ENCODE peak calls at places on chromosomes 4 and X, in ten cellular contexts. M is BJ; B is fibroblast of lung; P is CD8-positive, alpha-beta T cell; L is bronchial epithelial cell; G is GM12878; I is stomach; E is esophagus muscularis mucosa; C is psoas muscle; O is neural progenitor cell. Z is an unnamed sample. For H3K36me3, the result is how much of the 10 kb centered on the place peaks cover.

GRCh38 chrX:73262991-73263390 is 48.3 kb upstream of the NAP1L2 start:
- DNase-seq in M (no peak), B (peak), P (no peak), L (peak), G (no peak), I (no peak), E (no peak), C (no peak), O (peak), Z (no peak)

GRCh38 chr4:73220815-73221214 is 37.8 kb downstream of the ANKRD17 start:
- DNase-seq in M (no peak), B (no peak), P (no peak), L (no peak), G (no peak), I (no peak), E (no peak), C (no peak), O (no peak), Z (no peak)

GRCh38 chr4:8778301-8778700 is 93.3 kb downstream of the HMX1 start:
- DNase-seq in M (no peak), B (no peak), P (no peak), L (no peak), G (no peak), I (no peak), E (no peak), C (no peak), O (no peak), Z (no peak)

GRCh38 chrX:96564595-96564994 is 120.0 kb upstream of the DIAPH2 start:
- DNase-seq in M (no peak), B (no peak), P (no peak), L (no peak), G (no peak), I (no peak), E (no peak), C (no peak), O (no peak), Z (no peak)

GRCh38 chr4:38673109-38673978 is 9.3 kb downstream of the KLF3 start:
- DNase-seq in M (peak), B (peak), P (no peak), L (peak), G (no peak), I (peak), E (no peak), C (peak), O (no peak), Z (peak)

GRCh38 chrX:68650491-68650890 is 3.0 kb downstream of the STARD8 start:
- DNase-seq in M (no peak), B (peak), P (no peak), L (peak), G (no peak), I (no peak), E (no peak), C (no peak), O (no peak), Z (no peak)

GRCh38 chr4:35526456-35526855 is 717.9 kb downstream of the ARAP2 start:
- DNase-seq in M (no peak), B (no peak), P (no peak), L (no peak), G (no peak), I (no peak), E (no peak), C (no peak), O (no peak), Z (no peak)

GRCh38 chr4:68732653-68733466 is 62.4 kb upstream of the UGT2B15 start:
- DNase-seq in M (no peak), B (no peak), P (no peak), L (no peak), G (peak), I (no peak), E (no peak), C (no peak), O (peak), Z (no peak)

GRCh38 chrX:12174358-12174757 is 36.1 kb downstream of the FRMPD4 start:
- DNase-seq in M (no peak), B (peak), P (no peak), L (no peak), G (no peak), I (no peak), E (no peak), C (no peak), O (no peak), Z (no peak)

GRCh38 chr4:101527186-101527585 is 179.9 kb upstream of the PPP3CA start:
- DNase-seq in M (no peak), B (peak), P (peak), L (peak), G (peak), I (no peak), E (no peak), C (no peak), O (no peak), Z (no peak)

GRCh38 chr4:147398556-147398955 is 82.3 kb upstream of the EDNRA start:
- DNase-seq in M (no peak), B (peak), P (no peak), L (no peak), G (no peak), I (no peak), E (no peak), C (no peak), O (no peak), Z (no peak)

GRCh38 chr4:174198396-174199179 is 84.9 kb downstream of the FBXO8 start:
- DNase-seq in M (peak), B (peak), P (no peak), L (peak), G (no peak), I (no peak), E (no peak), C (no peak), O (no peak), Z (no peak)

GRCh38 chr4:101140228-101140627 is 207.1 kb downstream of the PPP3CA start:
- DNase-seq in M (no peak), B (no peak), P (no peak), L (no peak), G (no peak), I (no peak), E (no peak), C (no peak), O (no peak), Z (peak)

GRCh38 chr4:188023682-188024081 is 28.1 kb downstream of the ZFP42 start:
- DNase-seq in M (no peak), B (peak), P (no peak), L (no peak), G (no peak), I (no peak), E (no peak), C (no peak), O (no peak), Z (no peak)

GRCh38 chr4:7842384-7843279 is 97.0 kb downstream of the AFAP1 start:
- DNase-seq in M (peak), B (peak), P (no peak), L (peak), G (no peak), I (no peak), E (peak), C (peak), O (no peak), Z (no peak)

GRCh38 chr4:185011408-185011807 is 6.9 kb upstream of the HELT start:
- DNase-seq in M (no peak), B (no peak), P (peak), L (no peak), G (no peak), I (no peak), E (no peak), C (no peak), O (peak), Z (peak)

GRCh38 chr4:155529197-155529596 is 137.5 kb upstream of the GUCY1A1 start:
- DNase-seq in M (no peak), B (peak), P (no peak), L (peak), G (no peak), I (no peak), E (no peak), C (no peak), O (peak), Z (peak)

GRCh38 chr4:136754810-136755530 is 777.3 kb downstream of the PCDH18 start:
- DNase-seq in M (no peak), B (no peak), P (no peak), L (no peak), G (no peak), I (no peak), E (no peak), C (no peak), O (no peak), Z (no peak)

GRCh38 chrX:72081605-72082320 is 50.0 kb downstream of the RTL5 start:
- DNase-seq in M (no peak), B (no peak), P (no peak), L (no peak), G (no peak), I (no peak), E (no peak), C (no peak), O (no peak), Z (no peak)

GRCh38 chr4:158865520-158866177 is 96.8 kb downstream of the FNIP2 start:
- DNase-seq in M (no peak), B (no peak), P (no peak), L (no peak), G (peak), I (no peak), E (no peak), C (no peak), O (no peak), Z (no peak)

GRCh38 chrX:6678313-6678712 is 143.4 kb upstream of the VCX3A start:
- DNase-seq in M (no peak), B (no peak), P (no peak), L (no peak), G (no peak), I (peak), E (no peak), C (no peak), O (no peak), Z (no peak)

GRCh38 chrX:85243761-85244410 is at the start of the genes SATL1 and ZNF711:
- DNase-seq in M (no peak), B (peak), P (peak), L (no peak), G (no peak), I (peak), E (no peak), C (peak), O (peak), Z (peak)

GRCh38 chr4:185304944-185305690 is 90.6 kb downstream of the LRP2BP start:
- DNase-seq in M (no peak), B (peak), P (peak), L (no peak), G (peak), I (no peak), E (no peak), C (no peak), O (peak), Z (peak)

DNA sequence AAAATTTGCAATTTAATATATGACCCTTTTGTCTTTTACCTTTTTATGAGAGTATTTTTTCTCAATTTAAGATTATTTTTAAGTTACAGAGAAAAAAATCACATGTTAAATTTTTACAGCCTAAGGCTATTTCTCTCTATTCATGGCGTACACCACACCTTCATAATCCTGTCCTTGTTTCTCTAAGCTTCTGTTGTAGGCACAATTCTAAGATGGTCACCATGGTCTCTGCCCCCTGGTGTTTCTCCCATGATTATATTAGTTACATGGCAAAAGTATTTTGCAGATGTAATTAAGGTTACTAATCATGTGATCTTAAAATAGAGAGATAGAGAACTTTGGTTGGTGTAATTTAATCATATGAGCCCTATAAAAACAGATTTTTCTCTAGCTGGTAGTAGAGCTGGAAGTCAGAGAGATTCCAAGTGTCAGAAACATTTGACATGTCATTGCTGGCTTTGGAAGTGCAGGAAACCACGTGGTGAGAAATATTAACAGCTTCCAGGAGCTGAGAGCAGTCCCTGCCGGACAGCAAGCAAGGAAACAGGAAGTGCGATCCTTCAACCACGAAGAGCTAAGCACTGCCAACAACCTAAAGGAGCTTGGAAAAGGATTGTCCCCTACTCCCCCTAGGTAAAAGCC is 89.8 kb downstream of the EIF4E start:
- DNase-seq in M (no peak), B (peak), P (no peak), L (peak), G (no peak), I (no peak), E (peak), C (no peak), O (no peak), Z (peak)
- TF ChIP-seq CTCF in M (no peak), B (no peak), P (no peak), L (no peak), G (no peak), I (no peak), E (no peak), C (no peak), O (no peak), Z (peak)

DNA sequence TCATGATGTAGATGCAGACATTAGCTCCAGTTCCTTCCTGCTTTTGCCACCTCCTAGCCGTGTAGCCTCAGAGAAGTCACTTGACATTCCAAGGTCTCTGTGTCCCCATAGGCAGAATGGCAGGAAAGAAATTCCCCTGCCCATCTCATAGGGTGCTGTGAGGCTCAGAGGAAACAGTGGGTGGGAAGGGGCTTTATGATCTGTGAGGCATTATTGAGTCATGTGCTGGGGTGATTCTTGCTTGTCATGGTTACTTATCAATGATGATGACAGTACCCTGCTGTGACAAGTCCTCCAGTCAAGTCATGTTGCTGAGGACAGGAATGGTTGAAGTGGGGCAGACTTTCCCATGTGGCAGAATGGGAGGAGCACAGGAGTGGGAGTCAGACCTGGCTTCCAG is 63.7 kb downstream of the MSX1 start:
- DNase-seq in M (no peak), B (no peak), P (no peak), L (no peak), G (no peak), I (no peak), E (no peak), C (no peak), O (no peak), Z (no peak)
- H3K36me3 ChIP-seq in M (under half), B (under half), P (under half), L (under half), G (under half), I (under half), E (under half), C (under half), O (under half), Z (under half)

DNA sequence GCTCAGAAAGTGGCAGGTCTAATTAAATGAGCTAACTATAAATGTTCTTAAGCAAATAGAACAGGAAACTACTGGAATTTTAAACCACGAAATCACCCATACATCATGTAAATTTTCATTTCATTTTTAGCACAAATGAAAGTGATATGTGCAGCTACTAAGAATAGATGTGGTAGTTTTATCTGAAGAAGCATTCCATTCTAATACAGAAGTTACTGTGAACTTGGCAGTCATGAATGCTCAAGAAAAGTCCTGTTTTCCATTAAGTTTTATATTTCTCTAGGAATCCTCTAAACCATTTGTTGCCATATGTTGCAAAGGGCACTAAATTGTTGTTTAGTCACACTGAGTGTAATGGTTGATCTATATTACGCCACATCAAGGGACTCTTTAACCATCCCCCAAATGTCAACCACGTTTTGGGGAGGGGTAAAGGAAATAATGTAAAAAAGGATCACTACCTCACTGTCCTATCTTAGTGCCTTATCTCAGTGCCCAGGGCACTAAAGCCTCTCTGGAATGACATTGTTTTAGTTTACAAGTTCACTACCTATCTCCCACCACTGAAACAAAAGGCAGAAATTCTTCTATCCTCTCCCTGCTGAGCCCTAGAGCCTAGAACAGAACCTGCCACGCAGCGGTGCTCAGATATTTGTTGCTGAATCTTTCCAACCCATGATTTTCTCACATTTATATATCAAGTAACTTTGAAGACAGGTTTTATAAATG is 118.0 kb downstream of the SHISA3 start:
- DNase-seq in M (no peak), B (peak), P (no peak), L (no peak), G (no peak), I (no peak), E (no peak), C (no peak), O (no peak), Z (no peak)
- H3K4me3 ChIP-seq in M (no peak), B (no peak), P (no peak), L (no peak), G (peak), I (no peak), E (no peak), C (no peak), O (no peak), Z (no peak)

DNA sequence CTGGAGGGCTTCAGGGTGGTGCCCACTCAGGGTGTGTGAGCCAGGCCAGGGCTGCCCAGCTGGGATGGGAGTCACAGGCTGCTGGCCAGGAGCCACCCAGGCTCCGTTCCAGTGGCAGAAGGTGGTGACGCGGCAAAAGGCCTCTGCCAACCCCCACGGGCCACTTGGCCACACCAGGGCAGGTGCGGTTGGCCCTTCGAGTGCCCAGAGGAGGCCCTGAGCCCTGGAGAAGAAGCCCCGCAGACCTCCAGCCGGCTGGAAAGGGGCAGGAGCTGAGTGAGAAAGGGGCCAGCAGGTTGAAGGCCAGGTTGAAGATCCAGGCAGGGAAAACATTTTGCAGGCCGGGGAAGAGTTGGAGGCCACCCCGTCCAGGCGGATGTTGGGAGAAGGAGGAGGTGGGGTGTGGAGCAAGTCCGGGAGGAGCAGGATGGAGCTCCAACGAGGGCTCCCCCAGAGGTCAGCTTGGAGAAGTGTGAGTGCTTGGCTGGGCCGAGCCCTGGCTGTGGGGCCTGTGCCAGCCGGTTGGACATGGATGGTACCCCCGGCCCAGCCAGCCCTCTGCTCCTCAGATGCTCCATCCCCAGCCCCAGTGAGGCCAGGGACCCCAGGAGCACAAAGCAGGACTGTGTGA is 2.8 kb upstream of the CPLX1 start:
- DNase-seq in M (no peak), B (no peak), P (no peak), L (no peak), G (no peak), I (peak), E (no peak), C (peak), O (peak), Z (peak)
- TF ChIP-seq CTCF in M (no peak), B (no peak), P (no peak), L (peak), G (peak), I (no peak), E (no peak), C (no peak), O (peak), Z (peak)

GRCh38 chr4:186602978-186603377 is 47.6 kb upstream of the MTNR1A start:
- DNase-seq in M (no peak), B (no peak), P (no peak), L (no peak), G (no peak), I (no peak), E (peak), C (no peak), O (no peak), Z (no peak)
- H3K36me3 ChIP-seq in M (under half), B (under half), P (under half), L (under half), G (under half), I (half or more), E (under half), C (under half), O (under half), Z (under half)

GRCh38 chr4:114597410-114598115 is 1.0 kb upstream of the UGT8 start:
- DNase-seq in M (no peak), B (no peak), P (no peak), L (no peak), G (no peak), I (peak), E (no peak), C (no peak), O (peak), Z (no peak)
- H3K4me3 ChIP-seq in M (no peak), B (no peak), P (no peak), L (no peak), G (no peak), I (peak), E (peak), C (peak), O (peak), Z (peak)

Z was measured in WERI-Rb-1.